ENCODE peak calls at places on chromosomes 4 and X, in nine cellular contexts. G is EH; O is stimulated activated CD4-positive, alpha-beta T cell treated with anti-CD3 and anti-CD28 coated beads, Interleukin-12 subunit alpha, Interleukin-12 subunit beta, amount 100 ng/mL, for 24 hours; B is Daoy; H is ecto neural progenitor cell; C is H9; L is GM13977; D is NCI-H146; Q is A549. R is an unnamed sample.

GRCh38 chr4:187063251-187063650 is 339.6 kb upstream of the FAT1 start:
- DNase-seq in Q (no peak), D (no peak), B (no peak), C (no peak), L (no peak), H (no peak), G (no peak), O (no peak), R (no peak)

GRCh38 chr4:106299977-106300376 is 16.0 kb downstream of the TBCK start:
- DNase-seq in Q (no peak), C (no peak), B (no peak), G (no peak), O (no peak), D (no peak), H (no peak), L (no peak), R (no peak)

GRCh38 chr4:160319221-160319867 is 1216.5 kb downstream of the RAPGEF2 start:
- DNase-seq in C (no peak), G (no peak), O (no peak), B (peak), L (no peak), Q (peak), H (no peak), D (no peak), R (no peak)

GRCh38 chrX:97389761-97390192 is 506.1 kb downstream of the RPA4 start:
- DNase-seq in D (no peak), C (no peak), Q (peak), O (no peak), B (peak), G (peak), L (no peak), H (no peak), R (no peak)

GRCh38 chrX:52574416-52575275 is 57.8 kb upstream of the XAGE1B start:
- DNase-seq in B (peak), Q (peak), H (no peak), C (no peak), O (no peak), L (peak), D (peak), G (peak), R (no peak)

GRCh38 chr4:133000012-133000411 is 149.1 kb upstream of the PCDH10 start:
- DNase-seq in C (no peak), H (no peak), L (no peak), D (no peak), G (no peak), B (peak), Q (no peak), O (no peak), R (no peak)

GRCh38 chr4:126242679-126243390 is 928.1 kb downstream of the FAT4 start:
- DNase-seq in Q (no peak), L (no peak), H (no peak), O (no peak), B (no peak), G (no peak), D (no peak), C (no peak), R (no peak)

GRCh38 chr4:152780267-152780811 is 585 bp downstream of the ARFIP1 start:
- DNase-seq in Q (no peak), O (peak), C (no peak), B (peak), H (no peak), L (no peak), D (peak), G (peak), R (no peak)

GRCh38 chrX:154010330-154011087 is 9.2 kb downstream of the IRAK1 start:
- DNase-seq in L (no peak), B (no peak), G (no peak), O (no peak), D (no peak), Q (peak), C (no peak), H (no peak), R (no peak)

GRCh38 chr4:155629183-155629825 is 37.3 kb upstream of the GUCY1A1 start:
- DNase-seq in L (no peak), H (no peak), Q (no peak), D (no peak), O (no peak), B (peak), C (no peak), G (peak), R (no peak)

GRCh38 chrX:154484255-154485149 is 1.9 kb downstream of the UBL4A start:
- DNase-seq in B (no peak), Q (peak), O (no peak), L (no peak), H (peak), G (peak), C (no peak), D (no peak), R (no peak)

R was measured in posterior vena cava.